ENCODE peak calls at places on chromosomes 1 and 21, in four cellular contexts. K is K562, B is GM12878, G is A549. Y is an unnamed sample.

GRCh38 chr1:31939484-31940329 is 1.5 kb upstream of the PTP4A2 start:
- DNase-seq in K (peak), B (peak), G (peak), Y (no peak)

GRCh38 chr1:110084226-110085078 is 14.0 kb upstream of the ALX3 start:
- DNase-seq in G (no peak), K (no peak), B (peak), Y (peak)

GRCh38 chr1:204726478-204726877 is 40.9 kb upstream of the LRRN2 start:
- DNase-seq in G (peak), B (no peak), K (no peak), Y (no peak)

GRCh38 chr1:164477336-164477735 is 81.6 kb upstream of the PBX1 start:
- DNase-seq in B (no peak), K (no peak), G (no peak), Y (no peak)

GRCh38 chr1:173052681-173053196 is 2.0 kb upstream of the TNFSF18 start:
- DNase-seq in K (no peak), B (no peak), G (no peak), Y (no peak)

GRCh38 chr1:169707917-169708604 is 3.4 kb downstream of the SELL start:
- DNase-seq in B (no peak), G (no peak), K (no peak), Y (no peak)

GRCh38 chr1:196209265-196209664 is 399.0 kb downstream of the KCNT2 start:
- DNase-seq in B (no peak), G (no peak), K (no peak), Y (no peak)

GRCh38 chr21:41663805-41664788 is 102.8 kb downstream of the RIPK4 start:
- DNase-seq in K (no peak), B (peak), G (peak), Y (no peak)

GRCh38 chr1:18580676-18581419 is 49.8 kb upstream of the PAX7 start:
- DNase-seq in B (no peak), G (no peak), K (no peak), Y (no peak)

GRCh38 chr1:229156819-229157218 is 114.1 kb upstream of the RAB4A start:
- DNase-seq in G (peak), K (no peak), B (no peak), Y (no peak)

GRCh38 chr1:56788102-56788501 is 31.1 kb downstream of the FYB2 start:
- DNase-seq in B (no peak), K (no peak), G (no peak), Y (no peak)

GRCh38 chr1:35443768-35444518 is 113.3 kb downstream of the KIAA0319L start:
- DNase-seq in B (no peak), G (no peak), K (no peak), Y (no peak)

DNA sequence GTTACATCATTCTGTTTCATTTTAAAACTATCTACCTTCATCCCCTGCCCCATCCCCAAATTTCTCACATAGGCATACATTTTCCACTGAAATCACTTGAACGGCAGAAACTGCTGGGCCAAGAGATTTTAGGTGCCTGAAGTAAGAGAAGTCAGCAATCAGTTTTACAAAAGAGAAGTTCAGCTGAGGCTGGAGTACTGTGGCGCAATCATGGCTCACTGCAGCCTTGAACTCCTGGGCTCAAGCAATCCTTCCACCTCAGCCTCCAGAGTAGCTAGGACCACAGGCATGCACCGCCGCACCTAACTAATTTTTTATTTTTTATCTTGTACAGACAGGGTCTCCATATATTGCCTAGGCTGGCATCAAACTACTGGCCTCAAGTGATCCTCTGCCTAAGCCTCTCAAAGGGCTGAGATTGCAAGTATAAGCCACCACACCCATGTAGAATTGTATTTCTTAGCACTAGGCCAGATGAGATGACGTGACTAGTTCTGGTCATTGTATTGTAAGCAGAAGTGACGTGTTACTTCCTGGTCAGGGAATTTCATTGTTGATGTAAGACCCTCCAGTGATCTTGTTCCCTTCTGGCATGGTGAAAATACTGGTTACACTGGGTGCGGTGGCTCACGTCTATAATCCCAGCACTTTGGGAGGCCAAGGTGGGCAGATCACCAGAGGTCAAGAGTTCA is 7.1 kb downstream of the BECN2 start:
- DNase-seq in B (no peak), G (peak), K (no peak), Y (no peak)
- TF ChIP-seq RAD21 in B (no peak), G (no peak), K (no peak), Y (no peak)

DNA sequence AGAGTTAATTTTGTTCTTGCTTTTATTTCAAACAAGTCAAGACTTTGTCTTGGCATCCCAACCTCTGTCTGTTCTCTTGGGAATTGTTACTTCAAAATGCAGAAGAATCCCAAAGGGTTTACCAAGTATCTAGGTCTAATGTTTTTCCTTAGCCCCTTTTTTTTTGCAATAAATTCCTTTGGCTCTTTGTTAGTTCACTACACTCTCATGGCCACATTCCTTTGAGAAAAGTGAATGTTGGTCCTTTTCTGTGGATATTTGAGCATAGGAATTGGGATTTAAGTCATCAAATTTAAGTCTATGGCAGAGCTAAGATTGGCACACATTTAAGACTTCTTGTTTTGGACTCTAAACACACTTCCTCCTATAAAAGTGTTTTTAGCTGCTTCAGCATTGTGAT is 1.8 kb downstream of the BTF3L4 start:
- DNase-seq in G (no peak), B (no peak), K (no peak), Y (no peak)
- TF ChIP-seq RAD21 in G (no peak), B (no peak), K (no peak), Y (no peak)

GRCh38 chr1:8477199-8477982 is 159.5 kb downstream of the SLC45A1 start:
- DNase-seq in K (no peak), G (no peak), B (peak), Y (no peak)
- TF ChIP-seq RAD21 in K (no peak), G (no peak), B (no peak), Y (no peak)

DNA sequence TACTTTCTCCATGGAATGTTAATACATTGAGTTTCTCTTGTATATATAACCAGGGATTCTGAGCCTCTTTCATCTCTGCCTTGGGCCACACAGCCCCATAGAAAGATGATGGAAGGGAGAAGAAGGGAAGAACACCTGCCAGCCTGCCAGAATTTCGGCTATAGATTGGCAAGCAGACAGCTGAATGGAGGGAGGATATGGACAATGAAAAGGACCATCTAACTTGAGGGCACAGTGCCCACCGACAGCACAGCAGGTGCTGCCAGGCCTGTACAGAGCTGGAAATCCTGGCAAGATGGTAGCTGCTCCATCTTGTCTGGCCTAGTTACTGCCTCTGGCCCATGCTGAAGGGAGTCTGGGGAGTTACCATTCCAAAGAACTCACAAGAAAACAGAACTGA is 244.3 kb downstream of the FGGY start:
- DNase-seq in G (no peak), B (no peak), K (no peak), Y (no peak)
- TF ChIP-seq RAD21 in G (no peak), B (no peak), K (no peak), Y (no peak)

GRCh38 chr1:176149939-176150807 is 56.9 kb downstream of the COP1 start:
- DNase-seq in B (no peak), G (peak), K (no peak), Y (no peak)
- TF ChIP-seq RAD21 in B (no peak), G (no peak), K (no peak), Y (no peak)

GRCh38 chr1:36771222-36771621 is 263.1 kb downstream of the GRIK3 start:
- DNase-seq in G (no peak), K (no peak), B (no peak), Y (peak)
- TF ChIP-seq RAD21 in G (no peak), K (no peak), B (no peak), Y (no peak)

GRCh38 chr1:47753808-47754207 is 243.4 kb downstream of the TRABD2B start:
- DNase-seq in K (no peak), G (no peak), B (no peak), Y (no peak)

GRCh38 chr1:47754221-47754620 is 243.0 kb downstream of the TRABD2B start:
- DNase-seq in G (no peak), K (no peak), B (no peak), Y (no peak)

GRCh38 chr1:47756006-47756405 is 241.2 kb downstream of the TRABD2B start:
- DNase-seq in B (no peak), G (no peak), K (no peak), Y (no peak)

GRCh38 chr1:47756411-47756810 is 240.8 kb downstream of the TRABD2B start:
- DNase-seq in G (no peak), K (no peak), B (no peak), Y (no peak)

DNA sequence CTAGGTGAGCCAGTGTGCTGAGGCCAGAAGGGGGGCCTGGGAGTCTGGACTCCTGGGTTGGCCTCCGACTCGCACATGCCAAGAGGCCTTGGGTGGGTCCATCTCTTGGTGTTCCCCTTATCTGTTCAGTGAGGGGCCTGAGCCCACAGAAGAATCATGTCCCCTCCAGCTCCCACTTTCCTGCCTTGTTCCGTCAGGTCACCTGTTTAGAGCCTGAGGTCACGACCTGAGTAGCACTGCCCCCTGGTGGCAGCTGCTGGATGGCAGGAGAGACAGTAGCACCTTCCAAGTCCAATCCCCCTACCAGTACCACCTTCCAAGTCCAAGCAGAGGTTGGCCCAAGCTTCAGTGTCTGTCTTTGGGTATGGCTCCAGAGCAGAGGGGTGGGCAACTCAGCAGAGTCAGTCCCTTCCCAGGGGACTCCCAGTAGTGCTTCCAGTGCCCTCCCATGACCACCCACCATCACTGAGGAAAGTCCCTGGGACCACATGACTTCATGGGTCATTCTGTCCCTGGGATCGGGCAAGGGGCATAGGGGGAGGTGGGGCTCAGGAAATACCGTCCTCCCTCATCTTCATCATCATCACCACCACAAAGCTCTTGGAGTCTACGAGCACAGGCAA is 241.7 kb downstream of the TRABD2B start:
- DNase-seq in G (peak), K (peak), B (no peak), Y (peak)
- TF ChIP-seq RAD21 in G (peak), K (peak), B (peak), Y (peak)

DNA sequence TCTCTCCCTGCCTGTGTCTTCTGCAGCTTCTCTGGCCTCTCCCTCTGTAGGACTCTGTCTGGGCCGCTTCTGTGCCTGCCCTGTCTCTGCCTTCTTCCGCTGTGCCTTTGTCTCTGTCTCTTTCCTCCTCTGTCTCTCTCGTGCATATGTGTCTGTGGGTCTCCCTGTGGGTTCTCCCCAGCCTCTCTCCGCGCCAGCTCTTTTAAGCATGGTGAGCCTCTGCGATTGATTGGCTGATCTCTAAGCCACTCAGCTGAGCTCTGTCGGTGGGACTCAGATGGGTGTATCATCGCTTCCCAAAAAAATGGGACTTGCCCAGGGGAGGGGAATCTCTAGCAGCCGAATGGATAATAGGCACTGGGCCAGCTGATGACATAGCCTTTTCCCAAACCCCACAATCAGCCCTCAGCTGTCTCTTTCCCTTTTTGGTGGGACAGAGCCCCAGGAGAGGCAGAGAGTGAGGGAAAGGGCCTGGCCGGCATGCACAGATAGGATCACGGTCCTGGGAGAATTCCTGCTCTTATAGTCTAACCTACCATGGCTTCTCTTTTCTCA is at the start of gene ADAMTS4:
- DNase-seq in K (peak), G (no peak), B (no peak), Y (peak)
- TF ChIP-seq RAD21 in K (no peak), G (no peak), B (no peak), Y (no peak)

DNA sequence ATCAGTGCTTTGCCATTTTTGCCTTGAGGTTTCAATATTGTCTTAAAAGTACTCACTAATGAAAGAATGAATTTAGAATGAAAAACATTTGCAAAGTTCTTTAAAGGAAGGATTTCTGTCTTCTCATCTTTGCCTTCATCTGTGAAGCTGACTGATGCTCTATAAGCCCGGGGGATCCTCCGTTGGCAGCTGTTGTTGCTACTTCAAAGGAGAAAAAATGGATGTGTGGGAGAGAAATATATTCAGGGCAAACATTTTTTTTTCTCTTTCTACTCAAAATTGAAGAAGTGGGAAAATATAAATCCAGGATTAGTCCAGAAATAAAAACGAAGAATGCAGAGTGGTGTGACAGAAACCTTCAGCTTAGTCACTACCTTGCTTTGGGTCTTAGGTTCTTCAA is 142.5 kb downstream of the OLFM3 start:
- DNase-seq in K (no peak), B (no peak), G (no peak), Y (no peak)
- TF ChIP-seq RAD21 in K (no peak), B (no peak), G (no peak), Y (no peak)